ENCODE peak calls at places on chromosomes 13 and 19, in five cellular contexts. X, H, D, O and N are unnamed samples.

GRCh38 chr13:37209621-37210020 is 104.2 kb upstream of the CSNK1A1L start:
- DNase-seq in X (no peak), H (no peak), D (no peak), O (peak), N (no peak)

GRCh38 chr19:41706741-41707501 is 1.5 kb upstream of the CEACAM5 start:
- DNase-seq in X (peak), H (peak), D (peak), O (peak), N (peak)

GRCh38 chr13:66693656-66694055 is 536.5 kb downstream of the PCDH9 start:
- DNase-seq in X (no peak), H (no peak), D (peak), O (no peak), N (no peak)

GRCh38 chr13:44296856-44297255 is 76.8 kb upstream of the SERP2 start:
- DNase-seq in X (no peak), H (no peak), D (no peak), O (no peak), N (no peak)

GRCh38 chr19:38046254-38047047 is 139.4 kb downstream of the SIPA1L3 start:
- DNase-seq in X (peak), H (peak), D (no peak), O (no peak), N (no peak)

GRCh38 chr19:6057651-6058365 is 52.5 kb downstream of the RFX2 start:
- DNase-seq in X (no peak), H (no peak), D (no peak), O (no peak), N (no peak)

GRCh38 chr19:6654347-6655310 is 15.3 kb downstream of the TNFSF14 start:
- DNase-seq in X (no peak), H (peak), D (no peak), O (no peak), N (peak)

GRCh38 chr13:72198967-72199601 is 332.1 kb upstream of the DACH1 start:
- DNase-seq in X (no peak), H (no peak), D (no peak), O (no peak), N (no peak)

GRCh38 chr13:75486654-75487053 is 4.7 kb upstream of the TBC1D4 start:
- DNase-seq in X (no peak), H (no peak), D (no peak), O (no peak), N (peak)

GRCh38 chr13:26483546-26483945 is 73.9 kb upstream of the WASF3 start:
- DNase-seq in X (no peak), H (no peak), D (no peak), O (no peak), N (no peak)

GRCh38 chr13:24737042-24737441 is 26.9 kb upstream of the RNF17 start:
- DNase-seq in X (no peak), H (no peak), D (no peak), O (no peak), N (no peak)

GRCh38 chr19:28245937-28246336 is 967.0 kb downstream of the UQCRFS1 start:
- DNase-seq in X (no peak), H (no peak), D (no peak), O (no peak), N (no peak)

GRCh38 chr19:2426661-2427322 is 594 bp downstream of the TIMM13 start:
- DNase-seq in X (peak), H (peak), D (peak), O (peak), N (no peak)

GRCh38 chr13:97879646-97880297 is 73.7 kb upstream of the IPO5 start:
- DNase-seq in X (no peak), H (no peak), D (peak), O (peak), N (no peak)

GRCh38 chr13:103542648-103543047 is 476.4 kb upstream of the SLC10A2 start:
- DNase-seq in X (no peak), H (no peak), D (no peak), O (no peak), N (no peak)

GRCh38 chr19:53782698-53783097 is 41.4 kb downstream of the NLRP12 start:
- DNase-seq in X (no peak), H (no peak), D (no peak), O (no peak), N (no peak)

GRCh38 chr19:50830266-50831025 is 2.9 kb downstream of the KLK15 start:
- DNase-seq in X (no peak), H (no peak), D (no peak), O (peak), N (no peak)

GRCh38 chr19:48283908-48284307 is 14.0 kb downstream of the ZNF114 start:
- DNase-seq in X (no peak), H (no peak), D (peak), O (peak), N (no peak)

GRCh38 chr19:48613024-48613851 is 1.6 kb downstream of the FAM83E start:
- DNase-seq in X (no peak), H (peak), D (no peak), O (no peak), N (no peak)

GRCh38 chr13:94435604-94436226 is 43.8 kb downstream of the DCT start:
- DNase-seq in X (no peak), H (no peak), D (peak), O (peak), N (peak)

GRCh38 chr19:38303517-38304351 is at the start of gene C19orf33:
- DNase-seq in X (no peak), H (no peak), D (peak), O (peak), N (no peak)

GRCh38 chr13:80979035-80979641 is 638.2 kb upstream of the SPRY2 start:
- DNase-seq in X (no peak), H (peak), D (peak), O (peak), N (peak)

GRCh38 chr13:81048026-81048461 is 707.1 kb upstream of the SPRY2 start:
- DNase-seq in X (no peak), H (no peak), D (no peak), O (peak), N (no peak)

GRCh38 chr19:50979758-50980157 is 4.0 kb downstream of the KLK7 start:
- DNase-seq in X (no peak), H (no peak), D (no peak), O (no peak), N (no peak)

GRCh38 chr13:113941571-113942191 is 32.2 kb downstream of the C13orf46 start:
- DNase-seq in X (no peak), H (no peak), D (peak), O (peak), N (no peak)